ENCODE peak calls at places on chromosome 14, in eight cellular contexts. One of them, this sample, is unnamed.

GRCh38 chr14:99479160-99479902 is 1.3 kb downstream of the SETD3 start:
- DNase-seq in foreskin fibroblast: no peak
- DNase-seq in choroid plexus epithelial cell: peak
- DNase-seq in tibial artery: no peak
- DNase-seq in breast epithelium: no peak
- DNase-seq in endothelial cell: no peak
- DNase-seq in transverse colon: no peak
- DNase-seq in left ventricle myocardium inferior: no peak
- DNase-seq in this sample: peak

GRCh38 chr14:74502236-74503019 is 8.9 kb downstream of the ISCA2 start:
- DNase-seq in foreskin fibroblast: no peak
- DNase-seq in choroid plexus epithelial cell: peak
- DNase-seq in tibial artery: no peak
- DNase-seq in breast epithelium: no peak
- DNase-seq in endothelial cell: peak
- DNase-seq in transverse colon: no peak
- DNase-seq in left ventricle myocardium inferior: no peak
- DNase-seq in this sample: peak

GRCh38 chr14:95345032-95345431 is 25.3 kb upstream of the CLMN start:
- DNase-seq in foreskin fibroblast: no peak
- DNase-seq in choroid plexus epithelial cell: no peak
- DNase-seq in tibial artery: no peak
- DNase-seq in breast epithelium: no peak
- DNase-seq in endothelial cell: no peak
- DNase-seq in transverse colon: no peak
- DNase-seq in left ventricle myocardium inferior: no peak
- DNase-seq in this sample: no peak

GRCh38 chr14:62209287-62209899 is 447.2 kb downstream of the SNAPC1 start:
- DNase-seq in foreskin fibroblast: peak
- DNase-seq in choroid plexus epithelial cell: peak
- DNase-seq in tibial artery: no peak
- DNase-seq in breast epithelium: no peak
- DNase-seq in endothelial cell: no peak
- DNase-seq in transverse colon: no peak
- DNase-seq in left ventricle myocardium inferior: no peak
- DNase-seq in this sample: peak

GRCh38 chr14:22657861-22658260 is 13.7 kb upstream of the OR6J1 start:
- DNase-seq in foreskin fibroblast: peak
- DNase-seq in choroid plexus epithelial cell: peak
- DNase-seq in tibial artery: no peak
- DNase-seq in breast epithelium: no peak
- DNase-seq in endothelial cell: no peak
- DNase-seq in transverse colon: no peak
- DNase-seq in left ventricle myocardium inferior: no peak
- DNase-seq in this sample: peak

GRCh38 chr14:30791522-30792351 is 82.6 kb upstream of the COCH start:
- DNase-seq in foreskin fibroblast: no peak
- DNase-seq in choroid plexus epithelial cell: no peak
- DNase-seq in tibial artery: no peak
- DNase-seq in breast epithelium: no peak
- DNase-seq in endothelial cell: no peak
- DNase-seq in transverse colon: no peak
- DNase-seq in left ventricle myocardium inferior: no peak
- DNase-seq in this sample: no peak

GRCh38 chr14:74531467-74531866 is 37.9 kb downstream of the ISCA2 start:
- DNase-seq in foreskin fibroblast: peak
- DNase-seq in choroid plexus epithelial cell: peak
- DNase-seq in tibial artery: no peak
- DNase-seq in breast epithelium: no peak
- DNase-seq in endothelial cell: no peak
- DNase-seq in transverse colon: peak
- DNase-seq in left ventricle myocardium inferior: peak
- DNase-seq in this sample: peak

GRCh38 chr14:100906420-100906819 is 2.9 kb upstream of the RTL1 start:
- DNase-seq in foreskin fibroblast: no peak
- DNase-seq in choroid plexus epithelial cell: no peak
- DNase-seq in tibial artery: no peak
- DNase-seq in breast epithelium: no peak
- DNase-seq in endothelial cell: peak
- DNase-seq in transverse colon: no peak
- DNase-seq in left ventricle myocardium inferior: no peak
- DNase-seq in this sample: no peak

GRCh38 chr14:100070310-100070709 is 5.1 kb downstream of the EVL start:
- DNase-seq in foreskin fibroblast: no peak
- DNase-seq in choroid plexus epithelial cell: no peak
- DNase-seq in tibial artery: no peak
- DNase-seq in breast epithelium: no peak
- DNase-seq in endothelial cell: no peak
- DNase-seq in transverse colon: no peak
- DNase-seq in left ventricle myocardium inferior: no peak
- DNase-seq in this sample: no peak

GRCh38 chr14:103518416-103519042 is 4.1 kb downstream of the CKB start:
- DNase-seq in foreskin fibroblast: no peak
- DNase-seq in choroid plexus epithelial cell: peak
- DNase-seq in tibial artery: peak
- DNase-seq in breast epithelium: no peak
- DNase-seq in endothelial cell: peak
- DNase-seq in transverse colon: peak
- DNase-seq in left ventricle myocardium inferior: peak
- DNase-seq in this sample: peak

GRCh38 chr14:60248697-60249314 is at the start of gene PPM1A:
- DNase-seq in foreskin fibroblast: peak
- DNase-seq in choroid plexus epithelial cell: peak
- DNase-seq in tibial artery: peak
- DNase-seq in breast epithelium: peak
- DNase-seq in endothelial cell: peak
- DNase-seq in transverse colon: peak
- DNase-seq in left ventricle myocardium inferior: peak
- DNase-seq in this sample: peak

GRCh38 chr14:56803816-56804535 is 6.3 kb downstream of the OTX2 start:
- DNase-seq in foreskin fibroblast: no peak
- DNase-seq in choroid plexus epithelial cell: no peak
- DNase-seq in tibial artery: no peak
- DNase-seq in breast epithelium: no peak
- DNase-seq in endothelial cell: no peak
- DNase-seq in transverse colon: no peak
- DNase-seq in left ventricle myocardium inferior: no peak
- DNase-seq in this sample: no peak

GRCh38 chr14:106277503-106277902 is 751.1 kb downstream of the TMEM121 start:
- DNase-seq in foreskin fibroblast: no peak
- DNase-seq in choroid plexus epithelial cell: no peak
- DNase-seq in tibial artery: no peak
- DNase-seq in breast epithelium: no peak
- DNase-seq in endothelial cell: no peak
- DNase-seq in transverse colon: peak
- DNase-seq in left ventricle myocardium inferior: no peak
- DNase-seq in this sample: no peak

GRCh38 chr14:60845523-60845922 is 111.0 kb downstream of the MNAT1 start:
- DNase-seq in foreskin fibroblast: no peak
- DNase-seq in choroid plexus epithelial cell: no peak
- DNase-seq in tibial artery: no peak
- DNase-seq in breast epithelium: no peak
- DNase-seq in endothelial cell: no peak
- DNase-seq in transverse colon: no peak
- DNase-seq in left ventricle myocardium inferior: no peak
- DNase-seq in this sample: no peak

GRCh38 chr14:81400852-81401251 is 728 bp upstream of the STON2 start:
- DNase-seq in foreskin fibroblast: peak
- DNase-seq in choroid plexus epithelial cell: peak
- DNase-seq in tibial artery: peak
- DNase-seq in breast epithelium: peak
- DNase-seq in endothelial cell: no peak
- DNase-seq in transverse colon: peak
- DNase-seq in left ventricle myocardium inferior: no peak
- DNase-seq in this sample: peak

GRCh38 chr14:103385994-103386491 is 828 bp downstream of the MARK3 start:
- DNase-seq in foreskin fibroblast: no peak
- DNase-seq in choroid plexus epithelial cell: peak
- DNase-seq in tibial artery: peak
- DNase-seq in breast epithelium: no peak
- DNase-seq in endothelial cell: peak
- DNase-seq in transverse colon: peak
- DNase-seq in left ventricle myocardium inferior: no peak
- DNase-seq in this sample: no peak

GRCh38 chr14:38070213-38070612 is 137.5 kb upstream of the SSTR1 start:
- DNase-seq in foreskin fibroblast: no peak
- DNase-seq in choroid plexus epithelial cell: no peak
- DNase-seq in tibial artery: no peak
- DNase-seq in breast epithelium: no peak
- DNase-seq in endothelial cell: no peak
- DNase-seq in transverse colon: no peak
- DNase-seq in left ventricle myocardium inferior: no peak
- DNase-seq in this sample: no peak

GRCh38 chr14:62844546-62844945 is 200.7 kb downstream of the KCNH5 start:
- DNase-seq in foreskin fibroblast: no peak
- DNase-seq in choroid plexus epithelial cell: no peak
- DNase-seq in tibial artery: no peak
- DNase-seq in breast epithelium: no peak
- DNase-seq in endothelial cell: no peak
- DNase-seq in transverse colon: no peak
- DNase-seq in left ventricle myocardium inferior: no peak
- DNase-seq in this sample: no peak

GRCh38 chr14:31752867-31753661 is 191.9 kb downstream of the NUBPL start:
- DNase-seq in foreskin fibroblast: no peak
- DNase-seq in choroid plexus epithelial cell: no peak
- DNase-seq in tibial artery: no peak
- DNase-seq in breast epithelium: no peak
- DNase-seq in endothelial cell: no peak
- DNase-seq in transverse colon: no peak
- DNase-seq in left ventricle myocardium inferior: no peak
- DNase-seq in this sample: no peak

GRCh38 chr14:53954551-53955233 is 1.9 kb downstream of the BMP4 start:
- DNase-seq in foreskin fibroblast: peak
- DNase-seq in choroid plexus epithelial cell: peak
- DNase-seq in tibial artery: peak
- DNase-seq in breast epithelium: no peak
- DNase-seq in endothelial cell: no peak
- DNase-seq in transverse colon: no peak
- DNase-seq in left ventricle myocardium inferior: peak
- DNase-seq in this sample: peak

DNA sequence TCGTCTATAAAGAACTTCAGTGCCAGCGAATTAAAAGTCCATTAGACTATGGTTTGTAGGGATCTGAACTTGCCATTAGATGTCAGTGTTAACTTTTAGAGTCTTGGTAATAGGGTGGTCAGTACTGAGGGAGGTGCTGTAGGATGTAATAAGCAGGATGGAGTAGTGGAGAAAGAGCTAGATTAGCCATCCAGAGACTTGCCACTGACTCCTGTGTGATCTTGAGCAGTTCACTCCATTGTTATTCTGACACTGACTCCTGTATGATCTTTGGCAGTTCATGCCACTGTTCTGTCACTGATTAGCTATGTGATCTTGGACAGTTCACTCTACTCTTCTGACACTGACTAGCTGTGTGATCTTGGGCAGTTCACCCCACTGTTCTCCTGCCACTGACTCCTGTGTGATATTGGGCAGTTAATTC is 133.6 kb downstream of the TTLL5 start:
- DNase-seq in foreskin fibroblast: peak
- DNase-seq in choroid plexus epithelial cell: peak
- DNase-seq in tibial artery: no peak
- DNase-seq in breast epithelium: no peak
- DNase-seq in endothelial cell: no peak
- DNase-seq in transverse colon: no peak
- DNase-seq in left ventricle myocardium inferior: no peak
- DNase-seq in this sample: peak
- TF ChIP-seq CTCF in foreskin fibroblast: peak
- TF ChIP-seq CTCF in choroid plexus epithelial cell: peak
- TF ChIP-seq CTCF in tibial artery: no peak
- TF ChIP-seq CTCF in breast epithelium: peak
- TF ChIP-seq CTCF in endothelial cell: no peak
- TF ChIP-seq CTCF in transverse colon: no peak
- TF ChIP-seq CTCF in left ventricle myocardium inferior: peak
- TF ChIP-seq CTCF in this sample: peak

GRCh38 chr14:104820669-104821228 is 19.8 kb downstream of the ZBTB42 start:
- DNase-seq in foreskin fibroblast: peak
- DNase-seq in choroid plexus epithelial cell: peak
- DNase-seq in tibial artery: peak
- DNase-seq in breast epithelium: no peak
- DNase-seq in endothelial cell: peak
- DNase-seq in transverse colon: peak
- DNase-seq in left ventricle myocardium inferior: no peak
- DNase-seq in this sample: peak
- TF ChIP-seq CTCF in foreskin fibroblast: peak
- TF ChIP-seq CTCF in choroid plexus epithelial cell: peak
- TF ChIP-seq CTCF in tibial artery: peak
- TF ChIP-seq CTCF in breast epithelium: peak
- TF ChIP-seq CTCF in endothelial cell: no peak
- TF ChIP-seq CTCF in transverse colon: peak
- TF ChIP-seq CTCF in left ventricle myocardium inferior: peak
- TF ChIP-seq CTCF in this sample: peak

GRCh38 chr14:70045715-70046535 is 142.8 kb downstream of the SLC8A3 start:
- DNase-seq in foreskin fibroblast: peak
- DNase-seq in choroid plexus epithelial cell: peak
- DNase-seq in tibial artery: no peak
- DNase-seq in breast epithelium: peak
- DNase-seq in endothelial cell: peak
- DNase-seq in transverse colon: peak
- DNase-seq in left ventricle myocardium inferior: peak
- DNase-seq in this sample: peak
- TF ChIP-seq CTCF in foreskin fibroblast: peak
- TF ChIP-seq CTCF in choroid plexus epithelial cell: peak
- TF ChIP-seq CTCF in tibial artery: peak
- TF ChIP-seq CTCF in breast epithelium: peak
- TF ChIP-seq CTCF in endothelial cell: peak
- TF ChIP-seq CTCF in transverse colon: peak
- TF ChIP-seq CTCF in left ventricle myocardium inferior: peak
- TF ChIP-seq CTCF in this sample: peak

DNA sequence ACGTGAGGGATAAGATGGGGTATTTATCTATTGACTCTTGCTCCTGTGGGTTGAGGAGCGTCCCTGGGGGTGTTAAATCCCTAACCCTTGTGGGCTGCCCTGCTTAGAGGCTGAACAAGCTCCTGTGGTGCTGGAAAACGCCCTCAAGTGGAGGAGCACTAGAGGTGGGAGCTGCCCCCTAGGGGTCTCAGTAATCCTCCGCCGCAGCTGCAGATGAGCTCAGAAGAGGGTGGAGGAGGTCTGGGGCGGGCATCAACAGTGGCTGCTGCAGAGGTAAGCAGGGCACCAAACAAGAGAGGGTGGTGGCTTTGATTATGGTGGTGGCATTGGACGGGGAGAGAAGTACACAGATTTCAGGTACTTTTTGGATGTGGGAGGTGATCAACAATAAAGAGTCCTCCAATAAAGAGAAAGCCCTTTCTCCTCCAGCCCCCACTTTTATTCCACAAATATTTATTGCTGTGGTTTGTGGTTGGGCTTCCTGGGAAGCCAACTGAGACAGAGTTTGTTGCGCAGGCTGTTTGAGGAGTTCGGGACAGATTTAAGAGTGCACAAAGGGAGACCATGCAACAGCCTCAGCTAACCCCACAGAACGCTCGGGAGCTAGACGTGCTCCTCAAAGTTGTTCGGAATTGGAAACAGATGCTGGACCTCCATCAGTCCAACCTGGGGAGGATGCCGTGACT is 179.9 kb downstream of the ADCK1 start:
- DNase-seq in foreskin fibroblast: no peak
- DNase-seq in choroid plexus epithelial cell: no peak
- DNase-seq in tibial artery: no peak
- DNase-seq in breast epithelium: no peak
- DNase-seq in endothelial cell: peak
- DNase-seq in transverse colon: no peak
- DNase-seq in left ventricle myocardium inferior: no peak
- DNase-seq in this sample: no peak
- TF ChIP-seq CTCF in foreskin fibroblast: no peak
- TF ChIP-seq CTCF in choroid plexus epithelial cell: peak
- TF ChIP-seq CTCF in tibial artery: no peak
- TF ChIP-seq CTCF in breast epithelium: no peak
- TF ChIP-seq CTCF in endothelial cell: peak
- TF ChIP-seq CTCF in transverse colon: no peak
- TF ChIP-seq CTCF in left ventricle myocardium inferior: no peak
- TF ChIP-seq CTCF in this sample: no peak

This sample was measured in cardiac fibroblast.